ENCODE peak calls at places on chromosomes 12 and 14, in four cellular contexts. M is mesothelial cell of epicardium, L is right atrium auricular region, X is choroid plexus epithelial cell. G is an unnamed sample.

GRCh38 chr12:12590961-12591360 is 20.7 kb upstream of the CREBL2 start:
- DNase-seq in M (no peak), L (no peak), X (no peak), G (no peak)

GRCh38 chr14:55129428-55130193 is 559 bp downstream of the LGALS3 start:
- DNase-seq in M (peak; percentile 25), X (peak; percentile 80), L (peak; percentile 82), G (peak; percentile 91)

GRCh38 chr14:20697273-20698017 is 8.9 kb downstream of the ANG start:
- DNase-seq in M (peak; percentile 44), L (peak; percentile 76), X (peak; percentile 85), G (no peak)

GRCh38 chr12:88036368-88036965 is 7.3 kb upstream of the C12orf50 start:
- DNase-seq in L (no peak), X (peak; percentile 58), M (no peak), G (no peak)

GRCh38 chr12:48356041-48356768 is 5.5 kb upstream of the ZNF641 start:
- DNase-seq in X (no peak), L (no peak), M (no peak), G (no peak)

GRCh38 chr14:57960946-57961792 is 95.3 kb upstream of the SLC35F4 start:
- DNase-seq in M (no peak), X (no peak), L (no peak), G (no peak)

GRCh38 chr14:104794641-104795467 is 694 bp downstream of the AKT1 start:
- DNase-seq in M (no peak), X (peak; percentile 38), L (no peak), G (no peak)

GRCh38 chr14:61460853-61461611 is 139.7 kb downstream of the PRKCH start:
- DNase-seq in L (no peak), X (peak; percentile 26), M (no peak), G (no peak)

GRCh38 chr14:99380402-99380801 is 100.3 kb downstream of the SETD3 start:
- DNase-seq in L (no peak), M (no peak), X (no peak), G (no peak)

GRCh38 chr12:128856791-128857078 is 3.5 kb downstream of the GLT1D1 start:
- DNase-seq in M (no peak), L (no peak), X (no peak), G (no peak)

GRCh38 chr14:103078420-103078749 is 5.6 kb upstream of the LBHD2 start:
- DNase-seq in L (peak; percentile 87), M (peak; percentile 70), X (peak; percentile 88), G (no peak)

GRCh38 chr12:91763654-91764439 is 381.8 kb downstream of the BTG1 start:
- DNase-seq in L (no peak), X (no peak), M (no peak), G (no peak)

GRCh38 chr14:37340353-37340752 is 142.6 kb downstream of the MIPOL1 start:
- DNase-seq in L (no peak), X (no peak), M (no peak), G (no peak)
- TF ChIP-seq CTCF in L (no peak), X (peak; percentile 29), M (no peak), G (no peak)

GRCh38 chr12:103858335-103858734 is 17.3 kb upstream of the NT5DC3 start:
- DNase-seq in X (no peak), M (no peak), L (no peak), G (no peak)
- TF ChIP-seq CTCF in X (no peak), M (no peak), L (no peak), G (no peak)

DNA sequence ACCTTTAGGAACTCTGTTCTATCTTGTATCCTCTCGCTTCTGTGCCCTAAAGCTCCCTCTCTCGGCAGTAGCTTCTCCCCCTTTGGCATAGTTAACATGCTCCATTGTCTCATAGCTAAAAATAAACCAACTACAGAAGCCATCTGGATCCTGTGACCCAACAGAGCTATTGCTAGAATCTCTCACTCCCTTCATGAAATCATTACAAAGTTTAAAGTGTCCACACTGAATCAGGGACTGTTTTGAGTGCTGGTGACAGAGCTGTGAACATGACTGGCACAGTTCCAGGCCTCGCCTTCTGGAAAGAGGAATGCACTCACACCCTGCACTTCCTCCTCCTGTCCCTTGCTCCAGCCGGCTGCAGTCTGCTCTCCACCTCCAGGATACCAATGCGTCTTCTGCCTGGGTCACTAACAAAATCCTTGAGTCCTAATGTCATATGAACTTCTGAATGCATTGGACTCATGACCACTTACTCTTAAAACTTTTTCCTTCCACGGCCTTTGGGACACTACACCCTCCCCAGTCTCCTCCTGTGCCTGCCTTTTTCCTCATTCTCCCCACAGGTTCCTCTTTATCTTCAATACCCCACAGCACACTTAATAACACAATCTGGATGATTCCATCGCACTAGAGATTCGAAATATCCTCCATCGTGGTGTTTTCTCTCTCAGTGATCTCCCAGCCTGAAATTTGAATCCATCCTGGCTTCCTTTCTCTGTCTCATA is 13.2 kb downstream of the PLBD1 start:
- DNase-seq in L (peak; percentile 87), M (peak; percentile 51), X (no peak), G (no peak)
- TF ChIP-seq CTCF in L (no peak), M (no peak), X (no peak), G (no peak)

GRCh38 chr12:124393831-124394230 is 98.9 kb downstream of the RFLNA start:
- DNase-seq in L (no peak), X (no peak), M (no peak), G (no peak)

GRCh38 chr12:124395986-124396385 is 101.1 kb downstream of the RFLNA start:
- DNase-seq in M (no peak), L (no peak), X (no peak), G (no peak)

GRCh38 chr12:124394462-124395128 is 99.7 kb downstream of the RFLNA start:
- DNase-seq in L (no peak), M (no peak), X (no peak), G (no peak)

GRCh38 chr12:124396544-124397398 is 101.9 kb downstream of the RFLNA start:
- DNase-seq in L (peak; percentile 77), M (no peak), X (no peak), G (no peak)

DNA sequence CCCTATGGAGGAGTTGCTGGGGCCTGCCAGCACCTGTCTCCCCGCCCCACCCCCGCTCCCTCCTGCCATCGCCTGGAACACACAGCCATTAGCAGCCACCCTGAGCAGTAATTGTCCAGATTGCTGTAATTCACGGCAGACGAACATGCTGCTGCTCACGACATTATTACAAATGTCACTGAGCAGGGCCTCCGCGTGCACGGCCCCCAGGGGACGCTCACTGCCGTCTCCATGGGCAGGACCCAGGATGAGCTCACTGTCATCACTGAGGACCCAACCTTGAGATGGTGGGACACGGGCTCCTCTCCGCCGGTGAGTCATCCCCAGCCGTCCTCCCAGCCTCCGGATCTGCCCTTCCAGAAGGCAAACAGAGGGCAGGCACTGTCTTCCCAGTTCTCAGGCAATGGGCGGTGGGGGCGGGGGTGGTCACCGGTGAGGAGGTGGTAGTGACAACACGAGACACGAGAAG is 100.4 kb downstream of the RFLNA start:
- DNase-seq in L (no peak), M (no peak), X (no peak), G (no peak)
- TF ChIP-seq CTCF in L (no peak), M (no peak), X (peak; percentile 2), G (no peak)

GRCh38 chr14:68373847-68374582 is 418.9 kb downstream of the ZFP36L1 start:
- DNase-seq in X (no peak), L (no peak), M (no peak), G (no peak)
- TF ChIP-seq CTCF in X (no peak), L (no peak), M (no peak), G (no peak)

GRCh38 chr14:60064491-60065072 is 27.1 kb upstream of the PCNX4 start:
- DNase-seq in X (peak; percentile 72), L (no peak), M (no peak), G (no peak)
- TF ChIP-seq CTCF in X (peak; percentile 66), L (peak; percentile 42), M (peak; percentile 29), G (peak; percentile 49)

DNA sequence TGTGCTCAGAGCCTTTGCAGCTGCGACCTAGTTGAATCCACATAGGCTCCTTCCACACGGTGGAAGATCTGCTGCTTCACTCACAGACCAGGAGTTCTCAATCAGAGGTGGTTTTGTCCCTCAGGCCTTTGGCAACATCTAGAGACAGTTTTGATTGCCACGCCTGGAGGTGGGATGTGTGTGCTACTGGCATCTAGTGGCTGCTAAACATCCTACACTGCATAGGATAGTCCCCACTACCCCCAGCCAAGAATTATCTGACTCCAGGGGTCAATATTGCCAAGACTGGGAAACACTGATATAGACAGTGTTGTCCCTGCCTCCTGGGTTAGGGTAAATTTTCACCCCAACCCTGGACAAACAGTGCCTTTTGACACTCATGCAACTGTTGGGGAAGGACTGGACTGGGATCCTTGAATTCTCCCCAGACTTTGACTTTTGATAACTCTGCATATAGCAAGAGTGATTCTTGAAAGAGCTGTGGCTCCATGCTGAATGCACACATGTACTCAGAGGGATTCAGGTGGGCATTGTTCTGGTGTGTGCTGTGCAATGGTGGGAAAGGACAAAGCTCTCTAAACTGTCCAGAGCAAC is 39.8 kb downstream of the BAZ2A start:
- DNase-seq in L (no peak), M (no peak), X (peak; percentile 64), G (no peak)
- TF ChIP-seq CTCF in L (no peak), M (no peak), X (peak; percentile 78), G (no peak)